ENCODE peak calls at places on chromosome 12, in ten cellular contexts. One of them, this sample, is unnamed.

GRCh38 chr12:51270847-51271518 is 768 bp upstream of the SMAGP start:
- DNase-seq in GM10248: no peak
- DNase-seq in NB4: peak; percentile 34
- DNase-seq in psoas muscle: no peak
- DNase-seq in neural crest cell: no peak
- DNase-seq in endothelial cell of umbilical vein: peak; percentile 72
- DNase-seq in transverse colon: no peak
- DNase-seq in IMR-90: peak; percentile 86
- DNase-seq in WTC11: no peak
- DNase-seq in cardiac fibroblast: peak; percentile 67
- DNase-seq in this sample: no peak

GRCh38 chr12:88643685-88644084 is 63.4 kb upstream of the KITLG start:
- DNase-seq in WTC11: no peak
- DNase-seq in psoas muscle: no peak
- DNase-seq in GM10248: no peak
- DNase-seq in neural crest cell: no peak
- DNase-seq in cardiac fibroblast: no peak
- DNase-seq in IMR-90: peak; percentile 28
- DNase-seq in NB4: no peak
- DNase-seq in transverse colon: no peak
- DNase-seq in endothelial cell of umbilical vein: no peak
- DNase-seq in this sample: no peak

GRCh38 chr12:27003421-27004311 is 10.5 kb downstream of the TM7SF3 start:
- DNase-seq in transverse colon: no peak
- DNase-seq in WTC11: no peak
- DNase-seq in IMR-90: no peak
- DNase-seq in NB4: no peak
- DNase-seq in endothelial cell of umbilical vein: no peak
- DNase-seq in GM10248: no peak
- DNase-seq in cardiac fibroblast: no peak
- DNase-seq in psoas muscle: no peak
- DNase-seq in neural crest cell: no peak
- DNase-seq in this sample: no peak

GRCh38 chr12:123421314-123421713 is 15.2 kb downstream of the RILPL2 start:
- DNase-seq in IMR-90: no peak
- DNase-seq in endothelial cell of umbilical vein: no peak
- DNase-seq in transverse colon: no peak
- DNase-seq in GM10248: no peak
- DNase-seq in neural crest cell: no peak
- DNase-seq in WTC11: no peak
- DNase-seq in psoas muscle: no peak
- DNase-seq in NB4: no peak
- DNase-seq in cardiac fibroblast: no peak
- DNase-seq in this sample: no peak

GRCh38 chr12:66210840-66211239 is 21.8 kb downstream of the IRAK3 start:
- DNase-seq in NB4: peak; percentile 69
- DNase-seq in WTC11: no peak
- DNase-seq in IMR-90: no peak
- DNase-seq in transverse colon: no peak
- DNase-seq in endothelial cell of umbilical vein: no peak
- DNase-seq in psoas muscle: no peak
- DNase-seq in cardiac fibroblast: peak; percentile 48
- DNase-seq in neural crest cell: no peak
- DNase-seq in GM10248: no peak
- DNase-seq in this sample: no peak

GRCh38 chr12:124386059-124386458 is 91.2 kb downstream of the RFLNA start:
- DNase-seq in GM10248: no peak
- DNase-seq in cardiac fibroblast: no peak
- DNase-seq in psoas muscle: peak; percentile 66
- DNase-seq in NB4: no peak
- DNase-seq in transverse colon: no peak
- DNase-seq in neural crest cell: no peak
- DNase-seq in WTC11: no peak
- DNase-seq in IMR-90: no peak
- DNase-seq in endothelial cell of umbilical vein: no peak
- DNase-seq in this sample: no peak

GRCh38 chr12:18472304-18472703 is 211.0 kb downstream of the PIK3C2G start:
- DNase-seq in IMR-90: peak; percentile 59
- DNase-seq in psoas muscle: no peak
- DNase-seq in GM10248: no peak
- DNase-seq in endothelial cell of umbilical vein: no peak
- DNase-seq in neural crest cell: no peak
- DNase-seq in cardiac fibroblast: no peak
- DNase-seq in WTC11: no peak
- DNase-seq in NB4: no peak
- DNase-seq in transverse colon: no peak
- DNase-seq in this sample: no peak

GRCh38 chr12:95202691-95203476 is 14.4 kb downstream of the FGD6 start:
- DNase-seq in neural crest cell: no peak
- DNase-seq in IMR-90: no peak
- DNase-seq in endothelial cell of umbilical vein: peak; percentile 65
- DNase-seq in NB4: no peak
- DNase-seq in WTC11: no peak
- DNase-seq in GM10248: no peak
- DNase-seq in psoas muscle: no peak
- DNase-seq in cardiac fibroblast: peak; percentile 73
- DNase-seq in transverse colon: no peak
- DNase-seq in this sample: no peak

DNA sequence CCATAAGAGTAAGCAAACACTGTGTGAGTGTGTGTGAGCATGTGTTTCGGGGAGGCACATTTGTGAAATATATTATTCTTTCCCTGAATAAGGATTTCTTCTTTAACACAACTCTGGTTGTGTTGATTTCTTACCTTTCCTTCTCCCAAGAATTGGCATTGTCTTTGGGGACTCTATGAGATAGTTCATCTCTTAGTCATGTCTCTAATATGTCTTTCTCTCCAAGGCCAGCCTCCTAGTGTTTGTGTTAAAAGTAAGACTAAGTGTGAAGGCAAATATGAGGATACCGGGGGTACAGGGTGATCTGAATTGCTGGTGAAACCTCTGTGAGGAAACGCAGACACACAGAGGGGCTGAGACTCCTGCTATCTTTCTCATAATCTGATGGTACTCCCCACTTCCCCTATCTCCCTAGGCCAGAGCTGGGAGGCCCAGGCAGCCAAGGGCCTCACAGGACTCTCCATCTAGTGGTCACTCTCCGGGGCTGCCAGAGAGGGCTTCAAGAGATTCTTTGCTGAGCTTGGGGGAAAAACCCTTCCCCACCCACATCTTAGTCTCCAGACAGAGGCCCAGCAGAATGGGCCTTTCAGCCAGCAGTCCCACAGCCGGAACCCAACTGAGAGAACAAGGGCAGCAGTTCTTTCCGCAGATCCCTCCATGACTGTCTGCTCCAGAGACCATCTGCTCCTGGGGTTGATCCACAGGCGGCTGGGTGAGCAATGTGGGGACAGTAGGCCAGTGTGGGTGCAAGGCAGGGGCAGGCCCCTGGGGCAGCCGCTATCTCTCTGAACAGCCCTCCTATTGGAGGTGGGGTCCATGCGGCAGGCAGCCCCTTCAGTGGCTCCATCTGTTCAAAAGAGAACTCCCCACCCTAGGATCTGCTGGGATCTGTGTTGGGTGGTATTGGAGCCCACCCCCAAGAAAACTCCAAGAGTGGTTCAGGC is 5.8 kb upstream of the HOXC12 start:
- DNase-seq in neural crest cell: no peak
- DNase-seq in transverse colon: no peak
- DNase-seq in cardiac fibroblast: no peak
- DNase-seq in GM10248: no peak
- DNase-seq in endothelial cell of umbilical vein: no peak
- DNase-seq in NB4: peak; percentile 73
- DNase-seq in WTC11: no peak
- DNase-seq in IMR-90: no peak
- DNase-seq in psoas muscle: no peak
- DNase-seq in this sample: no peak
- TF ChIP-seq CTCF in neural crest cell: no peak
- TF ChIP-seq CTCF in transverse colon: no peak
- TF ChIP-seq CTCF in cardiac fibroblast: no peak
- TF ChIP-seq CTCF in GM10248: no peak
- TF ChIP-seq CTCF in endothelial cell of umbilical vein: no peak
- TF ChIP-seq CTCF in NB4: peak; percentile 44
- TF ChIP-seq CTCF in WTC11: no peak
- TF ChIP-seq CTCF in IMR-90: no peak
- TF ChIP-seq CTCF in psoas muscle: no peak
- TF ChIP-seq CTCF in this sample: no peak

GRCh38 chr12:31119531-31120211 is 46.0 kb downstream of the DDX11 start:
- DNase-seq in endothelial cell of umbilical vein: no peak
- DNase-seq in WTC11: no peak
- DNase-seq in cardiac fibroblast: no peak
- DNase-seq in psoas muscle: no peak
- DNase-seq in transverse colon: no peak
- DNase-seq in GM10248: no peak
- DNase-seq in neural crest cell: no peak
- DNase-seq in IMR-90: no peak
- DNase-seq in NB4: no peak
- DNase-seq in this sample: no peak

GRCh38 chr12:31118347-31118830 is 44.7 kb downstream of the DDX11 start:
- DNase-seq in endothelial cell of umbilical vein: no peak
- DNase-seq in cardiac fibroblast: peak; percentile 2
- DNase-seq in GM10248: peak; percentile 43
- DNase-seq in IMR-90: no peak
- DNase-seq in WTC11: peak; percentile 26
- DNase-seq in psoas muscle: no peak
- DNase-seq in transverse colon: no peak
- DNase-seq in NB4: peak; percentile 23
- DNase-seq in neural crest cell: no peak
- DNase-seq in this sample: no peak

GRCh38 chr12:31118831-31119530 is 45.3 kb downstream of the DDX11 start:
- DNase-seq in WTC11: peak; percentile 72
- DNase-seq in psoas muscle: no peak
- DNase-seq in cardiac fibroblast: peak; percentile 6
- DNase-seq in neural crest cell: peak; percentile 43
- DNase-seq in IMR-90: no peak
- DNase-seq in transverse colon: no peak
- DNase-seq in GM10248: peak; percentile 69
- DNase-seq in NB4: peak; percentile 51
- DNase-seq in endothelial cell of umbilical vein: no peak
- DNase-seq in this sample: peak; percentile 62

GRCh38 chr12:31122481-31122880 is 48.8 kb downstream of the DDX11 start:
- DNase-seq in neural crest cell: no peak
- DNase-seq in cardiac fibroblast: no peak
- DNase-seq in endothelial cell of umbilical vein: no peak
- DNase-seq in psoas muscle: no peak
- DNase-seq in WTC11: no peak
- DNase-seq in NB4: no peak
- DNase-seq in IMR-90: no peak
- DNase-seq in GM10248: no peak
- DNase-seq in transverse colon: no peak
- DNase-seq in this sample: no peak

DNA sequence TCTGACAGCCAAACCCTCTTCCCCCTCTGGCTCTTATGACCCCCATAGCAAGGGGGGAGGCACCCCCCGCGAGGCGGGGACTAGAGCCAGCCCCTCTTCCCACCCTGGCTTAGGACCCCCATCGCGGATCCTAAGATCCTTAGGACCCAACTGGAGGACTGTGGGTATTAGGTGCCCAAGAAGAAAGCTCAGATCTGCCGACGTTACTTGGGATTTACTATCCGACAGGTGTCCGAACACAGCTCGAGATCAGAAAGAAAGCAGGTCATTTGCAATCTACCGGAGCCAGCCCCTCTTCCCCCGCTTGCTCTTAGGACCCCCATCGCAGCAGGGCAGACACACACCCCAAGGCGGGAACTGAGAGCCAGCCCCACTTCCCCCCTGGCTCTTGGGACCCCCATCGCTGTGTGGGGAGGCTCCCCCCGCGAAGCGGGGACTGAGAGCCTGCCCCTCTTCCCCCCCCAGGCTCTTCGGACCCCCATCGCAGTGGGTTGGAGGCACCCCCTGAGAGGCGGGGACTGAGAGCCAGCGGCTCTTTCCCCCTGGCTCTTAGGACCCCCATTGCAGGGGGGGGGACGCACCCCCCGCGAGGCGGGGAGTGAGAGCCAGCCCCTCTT is 46.8 kb downstream of the DDX11 start:
- DNase-seq in psoas muscle: no peak
- DNase-seq in WTC11: no peak
- DNase-seq in IMR-90: no peak
- DNase-seq in GM10248: no peak
- DNase-seq in transverse colon: no peak
- DNase-seq in cardiac fibroblast: no peak
- DNase-seq in neural crest cell: no peak
- DNase-seq in NB4: no peak
- DNase-seq in endothelial cell of umbilical vein: no peak
- DNase-seq in this sample: no peak
- TF ChIP-seq CTCF in psoas muscle: no peak
- TF ChIP-seq CTCF in WTC11: no peak
- TF ChIP-seq CTCF in IMR-90: no peak
- TF ChIP-seq CTCF in GM10248: no peak
- TF ChIP-seq CTCF in transverse colon: no peak
- TF ChIP-seq CTCF in cardiac fibroblast: no peak
- TF ChIP-seq CTCF in neural crest cell: no peak
- TF ChIP-seq CTCF in NB4: no peak
- TF ChIP-seq CTCF in endothelial cell of umbilical vein: no peak
- TF ChIP-seq CTCF in this sample: no peak

GRCh38 chr12:24631691-24632090 is 317.2 kb downstream of the BCAT1 start:
- DNase-seq in transverse colon: no peak
- DNase-seq in WTC11: no peak
- DNase-seq in NB4: no peak
- DNase-seq in endothelial cell of umbilical vein: no peak
- DNase-seq in IMR-90: no peak
- DNase-seq in GM10248: no peak
- DNase-seq in psoas muscle: no peak
- DNase-seq in neural crest cell: no peak
- DNase-seq in cardiac fibroblast: no peak
- DNase-seq in this sample: no peak
- TF ChIP-seq CTCF in transverse colon: no peak
- TF ChIP-seq CTCF in WTC11: no peak
- TF ChIP-seq CTCF in NB4: no peak
- TF ChIP-seq CTCF in endothelial cell of umbilical vein: no peak
- TF ChIP-seq CTCF in IMR-90: no peak
- TF ChIP-seq CTCF in GM10248: no peak
- TF ChIP-seq CTCF in psoas muscle: no peak
- TF ChIP-seq CTCF in neural crest cell: no peak
- TF ChIP-seq CTCF in cardiac fibroblast: no peak
- TF ChIP-seq CTCF in this sample: no peak

GRCh38 chr12:12083688-12084087 is 12.9 kb downstream of the BCL2L14 start:
- DNase-seq in GM10248: no peak
- DNase-seq in neural crest cell: no peak
- DNase-seq in IMR-90: no peak
- DNase-seq in psoas muscle: no peak
- DNase-seq in cardiac fibroblast: no peak
- DNase-seq in WTC11: no peak
- DNase-seq in transverse colon: no peak
- DNase-seq in endothelial cell of umbilical vein: no peak
- DNase-seq in NB4: no peak
- DNase-seq in this sample: no peak

GRCh38 chr12:12079291-12079690 is 8.6 kb downstream of the BCL2L14 start:
- DNase-seq in NB4: no peak
- DNase-seq in psoas muscle: no peak
- DNase-seq in IMR-90: peak; percentile 39
- DNase-seq in WTC11: no peak
- DNase-seq in cardiac fibroblast: peak; percentile 39
- DNase-seq in neural crest cell: no peak
- DNase-seq in endothelial cell of umbilical vein: no peak
- DNase-seq in transverse colon: no peak
- DNase-seq in GM10248: no peak
- DNase-seq in this sample: no peak

GRCh38 chr12:12086975-12087692 is 16.4 kb downstream of the BCL2L14 start:
- DNase-seq in neural crest cell: peak; percentile 26
- DNase-seq in NB4: no peak
- DNase-seq in endothelial cell of umbilical vein: no peak
- DNase-seq in transverse colon: no peak
- DNase-seq in GM10248: no peak
- DNase-seq in psoas muscle: no peak
- DNase-seq in IMR-90: no peak
- DNase-seq in WTC11: peak; percentile 38
- DNase-seq in cardiac fibroblast: no peak
- DNase-seq in this sample: no peak

GRCh38 chr12:12086331-12086730 is 15.6 kb downstream of the BCL2L14 start:
- DNase-seq in WTC11: no peak
- DNase-seq in transverse colon: peak; percentile 31
- DNase-seq in IMR-90: no peak
- DNase-seq in NB4: no peak
- DNase-seq in endothelial cell of umbilical vein: no peak
- DNase-seq in cardiac fibroblast: no peak
- DNase-seq in GM10248: no peak
- DNase-seq in psoas muscle: no peak
- DNase-seq in neural crest cell: no peak
- DNase-seq in this sample: no peak

GRCh38 chr12:12081836-12082497 is 11.2 kb downstream of the BCL2L14 start:
- DNase-seq in IMR-90: peak; percentile 55
- DNase-seq in GM10248: peak; percentile 73
- DNase-seq in neural crest cell: no peak
- DNase-seq in cardiac fibroblast: peak; percentile 68
- DNase-seq in NB4: peak; percentile 62
- DNase-seq in endothelial cell of umbilical vein: peak; percentile 79
- DNase-seq in psoas muscle: no peak
- DNase-seq in transverse colon: peak; percentile 78
- DNase-seq in WTC11: no peak
- DNase-seq in this sample: no peak
- TF ChIP-seq CTCF in IMR-90: peak; percentile 46
- TF ChIP-seq CTCF in GM10248: peak; percentile 52
- TF ChIP-seq CTCF in neural crest cell: peak; percentile 56
- TF ChIP-seq CTCF in cardiac fibroblast: no peak
- TF ChIP-seq CTCF in NB4: peak; percentile 14
- TF ChIP-seq CTCF in endothelial cell of umbilical vein: peak; percentile 29
- TF ChIP-seq CTCF in psoas muscle: peak; percentile 48
- TF ChIP-seq CTCF in transverse colon: no peak
- TF ChIP-seq CTCF in WTC11: no peak
- TF ChIP-seq CTCF in this sample: no peak

This sample was measured in glutamatergic neuron.